ENCODE peak calls at places on chromosomes 1 and 21, in four cellular contexts. L, I, T and Z are unnamed samples.

GRCh38 chr1:243924588-243925349 is 74.7 kb upstream of the AKT3 start:
- DNase-seq in I (no peak), T (no peak), L (no peak), Z (no peak)

GRCh38 chr1:162724583-162725120 is 65.8 kb upstream of the HSD17B7 start:
- DNase-seq in L (no peak), I (no peak), T (no peak), Z (no peak)

GRCh38 chr1:93694039-93694438 is 12.4 kb upstream of the BCAR3 start:
- DNase-seq in T (no peak), I (no peak), L (no peak), Z (no peak)

GRCh38 chr1:201624741-201625646 is 86.1 kb downstream of the NAV1 start:
- DNase-seq in I (no peak), L (no peak), T (no peak), Z (no peak)

GRCh38 chr1:41955461-41956159 is 36.9 kb upstream of the HIVEP3 start:
- DNase-seq in L (no peak), T (no peak), I (no peak), Z (no peak)

GRCh38 chr21:45309069-45309521 is 21.4 kb upstream of the POFUT2 start:
- DNase-seq in I (peak; percentile 37), L (no peak), T (no peak), Z (no peak)

GRCh38 chr1:91345395-91346005 is 59.1 kb downstream of the HFM1 start:
- DNase-seq in T (no peak), L (no peak), I (no peak), Z (no peak)

GRCh38 chr1:10960406-10960805 is 52.0 kb upstream of the TARDBP start:
- DNase-seq in I (no peak), T (no peak), L (no peak), Z (no peak)

GRCh38 chr1:33586111-33586510 is 113.7 kb downstream of the ZSCAN20 start:
- DNase-seq in L (no peak), I (no peak), T (no peak), Z (no peak)

GRCh38 chr1:159188375-159188788 is 16.3 kb upstream of the ACKR1 start:
- DNase-seq in L (peak; percentile 67), I (no peak), T (peak; percentile 81), Z (peak; percentile 50)

GRCh38 chr1:161182214-161182613 is 4.9 kb upstream of the B4GALT3 start:
- DNase-seq in L (no peak), I (peak; percentile 76), T (no peak), Z (no peak)

GRCh38 chr1:77018386-77019156 is 151.3 kb downstream of the ST6GALNAC5 start:
- DNase-seq in T (no peak), L (no peak), I (no peak), Z (no peak)

GRCh38 chr1:112697781-112698201 is 9.1 kb downstream of the RHOC start:
- DNase-seq in T (no peak), I (no peak), L (no peak), Z (no peak)

GRCh38 chr1:1089731-1090423 is 15.8 kb upstream of the RNF223 start:
- DNase-seq in L (no peak), I (no peak), T (no peak), Z (no peak)

GRCh38 chr1:53061859-53062714 is at the start of gene PODN:
- DNase-seq in T (no peak), I (no peak), L (peak; percentile 49), Z (no peak)

GRCh38 chr1:64906447-64906846 is 59.9 kb downstream of the JAK1 start:
- DNase-seq in T (no peak), L (no peak), I (no peak), Z (no peak)

GRCh38 chr1:50271968-50272578 is 151.2 kb downstream of the DMRTA2 start:
- DNase-seq in T (peak; percentile 62), L (peak; percentile 35), I (peak; percentile 8), Z (no peak)

GRCh38 chr1:116777831-116778830 is 23.9 kb downstream of the CD2 start:
- DNase-seq in L (no peak), T (no peak), I (no peak), Z (no peak)

GRCh38 chr1:18575620-18576019 is 55.0 kb upstream of the PAX7 start:
- DNase-seq in T (peak; percentile 34), I (no peak), L (peak; percentile 38), Z (no peak)

GRCh38 chr1:96962807-96963206 is 241.2 kb downstream of the PTBP2 start:
- DNase-seq in I (no peak), L (no peak), T (no peak), Z (no peak)

GRCh38 chr1:84690397-84691138 is at the start of gene SSX2IP:
- DNase-seq in I (peak; percentile 99), T (peak; percentile 97), L (peak; percentile 97), Z (peak; percentile 95)

GRCh38 chr1:226123212-226123560 is 60.7 kb downstream of the H3-3A start:
- DNase-seq in L (peak; percentile 36), I (no peak), T (no peak), Z (no peak)

GRCh38 chr1:96524100-96524499 is 197.5 kb upstream of the PTBP2 start:
- DNase-seq in L (no peak), T (no peak), I (no peak), Z (no peak)

GRCh38 chr1:29643281-29643680 is 407.0 kb downstream of the PTPRU start:
- DNase-seq in T (no peak), L (no peak), I (peak; percentile 4), Z (no peak)

GRCh38 chr1:246032111-246032551 is 474.9 kb downstream of the SMYD3 start:
- DNase-seq in I (no peak), T (no peak), L (no peak), Z (no peak)

GRCh38 chr1:230109871-230110667 is 43.0 kb downstream of the GALNT2 start:
- DNase-seq in L (peak; percentile 66), I (peak; percentile 80), T (peak; percentile 63), Z (no peak)

GRCh38 chr21:45258476-45258875 is 29.2 kb downstream of the POFUT2 start:
- DNase-seq in T (no peak), I (no peak), L (peak; percentile 11), Z (no peak)

GRCh38 chr1:12026586-12026985 is 7.3 kb downstream of the MIIP start:
- DNase-seq in L (no peak), I (no peak), T (no peak), Z (no peak)

GRCh38 chr21:33299181-33299752 is 25.5 kb upstream of the IFNAR1 start:
- DNase-seq in T (peak; percentile 58), L (peak; percentile 54), I (peak; percentile 60), Z (no peak)

GRCh38 chr1:44256762-44257554 is 43.7 kb downstream of the DMAP1 start:
- DNase-seq in L (no peak), T (no peak), I (no peak), Z (no peak)

GRCh38 chr1:6574818-6575217 is 5.0 kb upstream of the ZBTB48 start:
- DNase-seq in T (no peak), I (no peak), L (no peak), Z (no peak)

GRCh38 chr1:91564888-91565700 is 64.4 kb downstream of the CDC7 start:
- DNase-seq in L (no peak), T (no peak), I (no peak), Z (no peak)

GRCh38 chr21:41833138-41834115 is 45.7 kb downstream of the PRDM15 start:
- DNase-seq in L (no peak), T (peak; percentile 86), I (no peak), Z (no peak)